ENCODE peak calls at places on chromosomes 1 and 21, in seven cellular contexts. B, F, P, V, K, J and L are unnamed samples.

GRCh38 chr1:7719468-7720104 is 51.5 kb upstream of the VAMP3 start:
- DNase-seq in B (no peak), K (no peak), V (no peak), J (no peak), F (no peak), P (no peak), L (no peak)

GRCh38 chr1:156100205-156100995 is 14.1 kb upstream of the LMNA start:
- DNase-seq in V (no peak), K (no peak), P (no peak), J (no peak), F (no peak), B (no peak), L (no peak)

GRCh38 chr1:163410073-163410522 is 88.3 kb downstream of the NUF2 start:
- DNase-seq in K (no peak), J (peak; percentile 63), P (peak; percentile 44), V (peak; percentile 48), F (peak; percentile 56), B (no peak), L (peak; percentile 78)

GRCh38 chr1:46364612-46365011 is 24.0 kb downstream of the NSUN4 start:
- DNase-seq in K (no peak), B (no peak), V (no peak), F (peak; percentile 45), P (no peak), J (no peak), L (no peak)

GRCh38 chr1:59761440-59761839 is 53.3 kb upstream of the HOOK1 start:
- DNase-seq in B (no peak), F (peak; percentile 30), V (no peak), P (no peak), K (no peak), J (no peak), L (no peak)

GRCh38 chr1:177632923-177633322 is 336.9 kb downstream of the SEC16B start:
- DNase-seq in F (no peak), B (no peak), P (no peak), V (no peak), K (no peak), J (no peak), L (no peak)

GRCh38 chr1:104294259-104294658 is 544.6 kb downstream of the AMY1C start:
- DNase-seq in F (no peak), K (no peak), P (no peak), V (no peak), J (no peak), B (no peak), L (no peak)

GRCh38 chr1:229410692-229411433 is 23.0 kb downstream of the ACTA1 start:
- DNase-seq in V (no peak), F (peak; percentile 49), K (peak; percentile 75), J (peak; percentile 80), B (peak; percentile 96), P (peak; percentile 71), L (peak; percentile 82)

GRCh38 chr1:228125185-228125584 is 14.9 kb upstream of the GUK1 start:
- DNase-seq in B (no peak), K (no peak), F (no peak), J (no peak), V (no peak), P (no peak), L (no peak)

GRCh38 chr1:26034504-26035202 is 11.3 kb downstream of the SLC30A2 start:
- DNase-seq in P (no peak), K (no peak), V (no peak), J (no peak), B (no peak), F (no peak), L (no peak)

GRCh38 chr1:94306521-94306920 is 69.1 kb upstream of the ARHGAP29 start:
- DNase-seq in F (no peak), K (no peak), B (no peak), P (no peak), J (no peak), V (no peak), L (no peak)

GRCh38 chr1:48027533-48027835 is 30.3 kb upstream of the TRABD2B start:
- DNase-seq in B (no peak), P (no peak), F (no peak), K (no peak), V (no peak), J (no peak), L (no peak)

DNA sequence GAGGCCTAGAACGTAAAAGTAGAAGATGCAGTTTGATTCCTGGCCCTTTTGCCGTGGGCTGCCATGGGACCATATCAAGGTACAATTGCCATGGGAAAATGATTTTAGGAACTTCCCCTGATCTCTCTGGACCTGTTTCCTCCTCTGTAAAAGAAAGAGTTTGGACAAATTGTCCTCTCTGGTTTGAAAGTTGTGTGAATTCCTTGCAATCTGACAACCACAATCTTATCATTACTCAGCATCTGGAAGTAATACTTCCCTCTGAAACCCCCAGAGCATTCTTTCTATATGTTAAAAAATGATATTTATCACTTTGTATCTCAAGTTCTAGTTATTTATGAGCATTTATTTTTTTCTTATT is 181.0 kb downstream of the DYRK1A start:
- DNase-seq in K (no peak), B (no peak), F (no peak), V (no peak), J (no peak), P (no peak), L (no peak)
- TF ChIP-seq POLR2A in K (no peak), B (no peak), F (no peak), V (no peak), J (no peak), P (no peak), L (no peak)

DNA sequence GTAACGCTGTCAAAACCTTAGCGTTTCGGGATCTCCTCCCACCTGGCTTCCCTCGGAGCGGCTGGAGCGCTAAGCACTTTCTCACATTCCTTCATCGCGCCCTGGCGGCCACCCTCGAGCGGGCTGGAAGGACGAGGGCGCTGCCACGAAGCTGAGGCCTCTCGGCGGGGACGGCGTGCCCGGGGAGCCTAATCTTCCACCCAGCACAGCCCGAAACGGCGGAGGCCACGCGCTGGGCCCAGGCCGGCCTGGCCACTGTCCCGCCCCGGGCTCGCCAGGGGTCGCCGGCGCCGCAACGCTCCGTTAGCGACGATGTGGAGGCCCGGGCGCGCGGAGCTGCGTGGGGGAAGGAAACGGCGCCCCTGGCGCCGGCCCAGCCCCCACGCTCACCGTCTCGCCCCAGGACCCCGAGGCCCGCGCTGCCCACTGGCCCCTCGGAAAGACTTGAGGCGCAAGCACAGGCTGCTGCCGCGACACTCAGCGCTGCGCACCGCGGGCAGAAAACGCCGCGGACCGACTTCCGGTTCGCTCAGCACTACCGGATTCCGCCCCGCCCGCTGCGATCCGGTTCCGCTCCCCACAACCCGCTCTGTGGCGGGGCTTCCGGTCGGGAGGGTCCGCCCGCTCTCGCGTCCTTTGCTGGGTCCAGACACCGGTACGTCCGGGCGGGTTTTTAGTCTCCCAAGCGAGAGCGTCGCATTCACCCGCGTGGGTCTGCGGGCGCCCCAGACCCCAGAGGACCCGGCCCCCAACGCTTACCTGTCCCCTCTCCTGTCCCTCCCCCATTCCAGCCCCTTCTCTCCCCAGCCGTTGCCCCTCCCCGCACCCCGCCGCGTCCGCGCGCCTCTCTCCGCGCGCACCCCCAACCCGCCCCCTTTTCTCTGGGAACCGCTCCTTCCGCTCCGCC is at the start of gene YBEY:
- DNase-seq in J (peak; percentile 85), F (peak; percentile 91), P (peak; percentile 89), B (peak; percentile 85), V (peak; percentile 81), K (peak; percentile 94), L (peak; percentile 91)
- TF ChIP-seq CTCF in J (peak; percentile 38), F (peak; percentile 36), P (peak; percentile 20), B (peak; percentile 17), V (no peak), K (peak; percentile 34), L (peak; percentile 20)

GRCh38 chr1:41382531-41383090 is 21.4 kb downstream of the FOXO6 start:
- DNase-seq in V (peak; percentile 22), K (peak; percentile 88), P (peak; percentile 59), F (no peak), B (no peak), J (peak; percentile 77), L (no peak)
- H3K4me3 ChIP-seq in V (peak overlapping the region; percentile 54), K (peak overlapping the region; percentile 64), P (peak overlapping the region; percentile 59), F (peak overlapping the region; percentile 39), B (peak overlapping the region; percentile 53), J (peak overlapping the region; percentile 48), L (peak overlapping the region; percentile 66)

GRCh38 chr1:243455760-243456651 is 200.2 kb downstream of the SDCCAG8 start:
- DNase-seq in J (no peak), P (no peak), F (no peak), K (no peak), B (no peak), V (no peak), L (no peak)
- TF ChIP-seq POLR2A in J (no peak), P (no peak), F (no peak), K (no peak), B (no peak), V (no peak), L (no peak)

DNA sequence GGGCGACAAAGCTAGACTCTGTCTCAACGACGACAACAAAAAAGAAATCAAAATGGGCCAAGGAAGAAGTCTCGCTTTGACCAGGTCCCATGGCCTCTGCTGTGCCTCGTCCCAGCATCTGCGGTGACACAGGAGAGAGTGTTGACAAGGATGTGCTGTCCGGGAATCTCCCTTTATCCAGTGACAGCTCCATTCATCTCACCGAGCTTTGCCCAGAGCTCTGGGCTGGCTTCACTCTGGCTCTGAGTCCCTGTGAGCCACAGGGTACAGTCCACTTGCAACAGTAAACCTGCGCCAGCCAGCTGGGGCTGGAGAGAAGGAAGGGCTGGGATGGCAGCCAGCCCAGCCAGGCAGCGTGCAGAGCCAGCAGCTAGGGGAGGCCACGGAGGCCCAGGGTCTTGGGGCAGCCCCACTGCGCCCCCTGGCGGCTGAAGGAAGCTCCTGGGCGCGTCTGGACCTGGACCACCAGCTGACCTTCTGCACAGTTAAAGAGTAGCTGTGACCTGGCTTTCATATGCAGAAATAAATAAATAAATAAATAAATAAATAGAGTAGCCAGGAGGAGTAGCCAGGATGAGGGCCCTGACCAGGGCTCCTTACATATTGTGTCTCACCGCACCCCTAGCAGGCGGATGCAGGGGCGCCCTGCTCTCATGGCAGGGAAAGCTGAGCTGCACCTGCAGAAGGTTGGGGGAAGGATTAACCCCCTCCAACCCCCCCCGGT is 29.7 kb downstream of the ENO1 start:
- DNase-seq in J (peak; percentile 88), K (peak; percentile 97), F (peak; percentile 93), B (peak; percentile 97), V (peak; percentile 55), P (peak; percentile 95), L (peak; percentile 95)
- TF ChIP-seq CTCF in J (peak; percentile 92), K (peak; percentile 92), F (peak; percentile 95), B (peak; percentile 96), V (peak; percentile 96), P (peak; percentile 95), L (peak; percentile 86)